ENCODE peak calls at places on chromosomes 7 and 10, in five cellular contexts. One of them, this sample, is unnamed.

GRCh38 chr7:132647311-132647710 is 71.0 kb upstream of the PLXNA4 start:
- DNase-seq in Calu3: no peak
- DNase-seq in activated CD4-positive, alpha-beta T cell treated with anti-CD3 and anti-CD28 coated beads for 36 hours: no peak
- DNase-seq in tibial artery: no peak
- DNase-seq in nephron progenitor cell: no peak
- DNase-seq in this sample: no peak

GRCh38 chr7:55335151-55335550 is 30.0 kb upstream of the LANCL2 start:
- DNase-seq in Calu3: no peak
- DNase-seq in activated CD4-positive, alpha-beta T cell treated with anti-CD3 and anti-CD28 coated beads for 36 hours: no peak
- DNase-seq in tibial artery: no peak
- DNase-seq in nephron progenitor cell: no peak
- DNase-seq in this sample: no peak

GRCh38 chr10:68176797-68177196 is 55.1 kb downstream of the ATOH7 start:
- DNase-seq in Calu3: no peak
- DNase-seq in activated CD4-positive, alpha-beta T cell treated with anti-CD3 and anti-CD28 coated beads for 36 hours: no peak
- DNase-seq in tibial artery: no peak
- DNase-seq in nephron progenitor cell: no peak
- DNase-seq in this sample: no peak

GRCh38 chr10:71804067-71804466 is 30.7 kb upstream of the VSIR start:
- DNase-seq in Calu3: no peak
- DNase-seq in activated CD4-positive, alpha-beta T cell treated with anti-CD3 and anti-CD28 coated beads for 36 hours: no peak
- DNase-seq in tibial artery: no peak
- DNase-seq in nephron progenitor cell: no peak
- DNase-seq in this sample: no peak

GRCh38 chr7:44167920-44168319 is 21.3 kb downstream of the GCK start:
- DNase-seq in Calu3: no peak
- DNase-seq in activated CD4-positive, alpha-beta T cell treated with anti-CD3 and anti-CD28 coated beads for 36 hours: no peak
- DNase-seq in tibial artery: no peak
- DNase-seq in nephron progenitor cell: no peak
- DNase-seq in this sample: no peak

GRCh38 chr7:130157700-130158099 is 47.5 kb downstream of the TMEM209 start:
- DNase-seq in Calu3: no peak
- DNase-seq in activated CD4-positive, alpha-beta T cell treated with anti-CD3 and anti-CD28 coated beads for 36 hours: no peak
- DNase-seq in tibial artery: no peak
- DNase-seq in nephron progenitor cell: no peak
- DNase-seq in this sample: no peak

GRCh38 chr10:15313844-15314243 is 57.2 kb downstream of the FAM171A1 start:
- DNase-seq in Calu3: no peak
- DNase-seq in activated CD4-positive, alpha-beta T cell treated with anti-CD3 and anti-CD28 coated beads for 36 hours: no peak
- DNase-seq in tibial artery: no peak
- DNase-seq in nephron progenitor cell: no peak
- DNase-seq in this sample: no peak

GRCh38 chr7:11607676-11608075 is 224.3 kb downstream of the THSD7A start:
- DNase-seq in Calu3: no peak
- DNase-seq in activated CD4-positive, alpha-beta T cell treated with anti-CD3 and anti-CD28 coated beads for 36 hours: no peak
- DNase-seq in tibial artery: no peak
- DNase-seq in nephron progenitor cell: no peak
- DNase-seq in this sample: no peak

GRCh38 chr7:71563276-71563675 is 431.3 kb downstream of the GALNT17 start:
- DNase-seq in Calu3: no peak
- DNase-seq in activated CD4-positive, alpha-beta T cell treated with anti-CD3 and anti-CD28 coated beads for 36 hours: no peak
- DNase-seq in tibial artery: peak
- DNase-seq in nephron progenitor cell: no peak
- DNase-seq in this sample: no peak

GRCh38 chr7:4245135-4245865 is 436.8 kb upstream of the FOXK1 start:
- DNase-seq in Calu3: no peak
- DNase-seq in activated CD4-positive, alpha-beta T cell treated with anti-CD3 and anti-CD28 coated beads for 36 hours: no peak
- DNase-seq in tibial artery: no peak
- DNase-seq in nephron progenitor cell: no peak
- DNase-seq in this sample: no peak

GRCh38 chr10:110057461-110057860 is 49.7 kb downstream of the ADD3 start:
- DNase-seq in Calu3: no peak
- DNase-seq in activated CD4-positive, alpha-beta T cell treated with anti-CD3 and anti-CD28 coated beads for 36 hours: no peak
- DNase-seq in tibial artery: no peak
- DNase-seq in nephron progenitor cell: no peak
- DNase-seq in this sample: no peak

GRCh38 chr10:1374901-1375804 is 319.0 kb downstream of the WDR37 start:
- DNase-seq in Calu3: no peak
- DNase-seq in activated CD4-positive, alpha-beta T cell treated with anti-CD3 and anti-CD28 coated beads for 36 hours: no peak
- DNase-seq in tibial artery: no peak
- DNase-seq in nephron progenitor cell: no peak
- DNase-seq in this sample: no peak

GRCh38 chr7:105826143-105826542 is 50.3 kb downstream of the ATXN7L1 start:
- DNase-seq in Calu3: no peak
- DNase-seq in activated CD4-positive, alpha-beta T cell treated with anti-CD3 and anti-CD28 coated beads for 36 hours: no peak
- DNase-seq in tibial artery: no peak
- DNase-seq in nephron progenitor cell: no peak
- DNase-seq in this sample: no peak

GRCh38 chr10:6231730-6232129 is 29.0 kb downstream of the PFKFB3 start:
- DNase-seq in Calu3: no peak
- DNase-seq in activated CD4-positive, alpha-beta T cell treated with anti-CD3 and anti-CD28 coated beads for 36 hours: no peak
- DNase-seq in tibial artery: no peak
- DNase-seq in nephron progenitor cell: no peak
- DNase-seq in this sample: no peak

GRCh38 chr10:129968020-129968861 is 4.2 kb upstream of the EBF3 start:
- DNase-seq in Calu3: no peak
- DNase-seq in activated CD4-positive, alpha-beta T cell treated with anti-CD3 and anti-CD28 coated beads for 36 hours: no peak
- DNase-seq in tibial artery: peak
- DNase-seq in nephron progenitor cell: peak
- DNase-seq in this sample: no peak

GRCh38 chr10:13086051-13086450 is 13.9 kb upstream of the OPTN start:
- DNase-seq in Calu3: no peak
- DNase-seq in activated CD4-positive, alpha-beta T cell treated with anti-CD3 and anti-CD28 coated beads for 36 hours: no peak
- DNase-seq in tibial artery: no peak
- DNase-seq in nephron progenitor cell: no peak
- DNase-seq in this sample: no peak

GRCh38 chr10:16941865-16942264 is 124.6 kb upstream of the RSU1 start:
- DNase-seq in Calu3: no peak
- DNase-seq in activated CD4-positive, alpha-beta T cell treated with anti-CD3 and anti-CD28 coated beads for 36 hours: no peak
- DNase-seq in tibial artery: no peak
- DNase-seq in nephron progenitor cell: no peak
- DNase-seq in this sample: no peak

GRCh38 chr7:27108390-27109127 is 6.1 kb upstream of the HOXA2 start:
- DNase-seq in Calu3: no peak
- DNase-seq in activated CD4-positive, alpha-beta T cell treated with anti-CD3 and anti-CD28 coated beads for 36 hours: no peak
- DNase-seq in tibial artery: no peak
- DNase-seq in nephron progenitor cell: peak
- DNase-seq in this sample: no peak

GRCh38 chr10:23459323-23459939 is 20.6 kb downstream of the OTUD1 start:
- DNase-seq in Calu3: no peak
- DNase-seq in activated CD4-positive, alpha-beta T cell treated with anti-CD3 and anti-CD28 coated beads for 36 hours: no peak
- DNase-seq in tibial artery: no peak
- DNase-seq in nephron progenitor cell: no peak
- DNase-seq in this sample: no peak

GRCh38 chr7:51327287-51327717 is 10.7 kb upstream of the COBL start:
- DNase-seq in Calu3: no peak
- DNase-seq in activated CD4-positive, alpha-beta T cell treated with anti-CD3 and anti-CD28 coated beads for 36 hours: no peak
- DNase-seq in tibial artery: no peak
- DNase-seq in nephron progenitor cell: no peak
- DNase-seq in this sample: no peak

GRCh38 chr7:65216469-65216868 is 157.2 kb upstream of the ZNF92 start:
- DNase-seq in Calu3: peak
- DNase-seq in activated CD4-positive, alpha-beta T cell treated with anti-CD3 and anti-CD28 coated beads for 36 hours: peak
- DNase-seq in tibial artery: no peak
- DNase-seq in nephron progenitor cell: peak
- DNase-seq in this sample: peak

This sample was measured in ACHN.